ENCODE peak calls at places on chromosome 18, in six cellular contexts. W is H9, D is IMR-90, T is neuronal stem cell, G is H1, F is mesenchymal stem cell. M is an unnamed sample. For H3K9me3, the result is how much of the 10 kb centered on the place peaks cover.

GRCh38 chr18:37339701-37340215 is 225.8 kb downstream of the CELF4 start:
- DNase-seq in W (no peak), D (no peak), T (no peak), G (no peak), F (no peak), M (no peak)

GRCh38 chr18:39635966-39636365 is 2070.4 kb upstream of the CELF4 start:
- DNase-seq in W (no peak), D (no peak), T (no peak), G (no peak), F (no peak), M (no peak)

GRCh38 chr18:52077251-52077983 is 262.6 kb upstream of the DCC start:
- DNase-seq in W (no peak), D (no peak), T (no peak), G (no peak), F (no peak), M (no peak)

GRCh38 chr18:74478876-74479275 is 17.3 kb upstream of the CNDP2 start:
- DNase-seq in W (no peak), D (no peak), T (no peak), G (no peak), F (no peak), M (peak)

GRCh38 chr18:13570856-13571495 is 155.4 kb downstream of the FAM210A start:
- DNase-seq in W (no peak), D (peak), T (no peak), G (no peak), F (no peak), M (no peak)

GRCh38 chr18:32542221-32542798 is 71.6 kb upstream of the GAREM1 start:
- DNase-seq in W (no peak), D (peak), T (no peak), G (no peak), F (peak), M (peak)

GRCh38 chr18:3360211-3360610 is 89.8 kb upstream of the TGIF1 start:
- DNase-seq in W (peak), D (no peak), T (peak), G (peak), F (no peak), M (no peak)

GRCh38 chr18:77173274-77174030 is 40.9 kb upstream of the MBP start:
- DNase-seq in W (no peak), D (no peak), T (no peak), G (no peak), F (no peak), M (no peak)

GRCh38 chr18:68796936-68797690 is 767 bp upstream of the CCDC102B start:
- DNase-seq in W (no peak), D (peak), T (no peak), G (no peak), F (peak), M (no peak)

GRCh38 chr18:62757399-62758010 is 42.2 kb downstream of the PHLPP1 start:
- DNase-seq in W (no peak), D (no peak), T (no peak), G (no peak), F (no peak), M (no peak)

GRCh38 chr18:54149078-54149697 is 75.3 kb downstream of the MBD2 start:
- DNase-seq in W (no peak), D (peak), T (no peak), G (no peak), F (peak), M (peak)

GRCh38 chr18:75070235-75070624 is 138.7 kb downstream of the PTGR3 start:
- DNase-seq in W (no peak), D (no peak), T (no peak), G (no peak), F (no peak), M (no peak)

GRCh38 chr18:71036783-71037182 is 747.9 kb downstream of the SOCS6 start:
- DNase-seq in W (no peak), D (peak), T (no peak), G (no peak), F (no peak), M (peak)

GRCh38 chr18:30280861-30281470 is 761.6 kb downstream of the DSC3 start:
- DNase-seq in W (no peak), D (peak), T (peak), G (no peak), F (peak), M (peak)

GRCh38 chr18:54130177-54130576 is 94.3 kb downstream of the MBD2 start:
- DNase-seq in W (no peak), D (peak), T (no peak), G (no peak), F (no peak), M (no peak)

GRCh38 chr18:22109535-22109934 is 59.9 kb upstream of the GATA6 start:
- DNase-seq in W (no peak), D (no peak), T (no peak), G (no peak), F (no peak), M (no peak)

GRCh38 chr18:22113144-22113813 is 56.1 kb upstream of the GATA6 start:
- DNase-seq in W (no peak), D (no peak), T (no peak), G (no peak), F (no peak), M (no peak)

GRCh38 chr18:22114526-22115321 is 54.7 kb upstream of the GATA6 start:
- DNase-seq in W (no peak), D (no peak), T (no peak), G (no peak), F (no peak), M (peak)

GRCh38 chr18:22110482-22110924 is 58.9 kb upstream of the GATA6 start:
- DNase-seq in W (no peak), D (no peak), T (no peak), G (no peak), F (no peak), M (no peak)

DNA sequence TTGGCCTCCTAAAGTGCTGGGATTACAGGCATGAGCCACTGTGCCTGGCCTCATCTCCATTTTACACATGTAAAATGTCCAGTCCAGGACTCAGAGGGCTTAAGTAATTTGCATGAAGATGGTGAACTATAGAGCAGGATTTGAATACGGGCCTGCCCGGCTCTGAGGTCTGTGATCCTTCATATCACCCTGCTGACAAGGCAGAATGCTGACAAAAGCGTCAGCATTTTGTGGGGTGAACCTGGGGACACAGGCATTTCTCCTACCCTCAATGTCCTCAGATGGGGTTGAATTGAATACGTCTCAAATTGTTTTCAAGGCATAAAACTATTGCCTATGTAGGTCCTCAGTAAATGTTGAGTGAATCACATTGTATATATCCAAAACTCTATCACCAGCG is 57.2 kb upstream of the GATA6 start:
- DNase-seq in W (no peak), D (no peak), T (no peak), G (no peak), F (no peak), M (no peak)
- H2BK120ac ChIP-seq in W (no peak), D (no peak), T (no peak), G (no peak), F (no peak), M (no peak)

GRCh38 chr18:72325307-72325706 is 218.8 kb downstream of the CBLN2 start:
- DNase-seq in W (no peak), D (no peak), T (no peak), G (no peak), F (no peak), M (no peak)
- H3K9me3 ChIP-seq in W (under half), D (under half), T (under half), G (half or more), F (under half), M (under half)

GRCh38 chr18:812673-813404 is 797 bp upstream of the YES1 start:
- DNase-seq in W (peak), D (peak), T (no peak), G (peak), F (peak), M (peak)
- H4K8ac ChIP-seq in W (no peak), D (peak), T (no peak), G (peak), F (peak), M (peak)

GRCh38 chr18:5538541-5538940 is 5.3 kb downstream of the EPB41L3 start:
- DNase-seq in W (no peak), D (no peak), T (peak), G (no peak), F (no peak), M (no peak)

GRCh38 chr18:5543036-5543671 is 643 bp downstream of the EPB41L3 start:
- DNase-seq in W (peak), D (no peak), T (peak), G (peak), F (no peak), M (peak)

GRCh38 chr18:5543854-5544389 is at the start of gene EPB41L3:
- DNase-seq in W (peak), D (peak), T (no peak), G (peak), F (no peak), M (no peak)

GRCh38 chr18:5546660-5547059 is 2.9 kb upstream of the EPB41L3 start:
- DNase-seq in W (peak), D (peak), T (peak), G (no peak), F (no peak), M (peak)

DNA sequence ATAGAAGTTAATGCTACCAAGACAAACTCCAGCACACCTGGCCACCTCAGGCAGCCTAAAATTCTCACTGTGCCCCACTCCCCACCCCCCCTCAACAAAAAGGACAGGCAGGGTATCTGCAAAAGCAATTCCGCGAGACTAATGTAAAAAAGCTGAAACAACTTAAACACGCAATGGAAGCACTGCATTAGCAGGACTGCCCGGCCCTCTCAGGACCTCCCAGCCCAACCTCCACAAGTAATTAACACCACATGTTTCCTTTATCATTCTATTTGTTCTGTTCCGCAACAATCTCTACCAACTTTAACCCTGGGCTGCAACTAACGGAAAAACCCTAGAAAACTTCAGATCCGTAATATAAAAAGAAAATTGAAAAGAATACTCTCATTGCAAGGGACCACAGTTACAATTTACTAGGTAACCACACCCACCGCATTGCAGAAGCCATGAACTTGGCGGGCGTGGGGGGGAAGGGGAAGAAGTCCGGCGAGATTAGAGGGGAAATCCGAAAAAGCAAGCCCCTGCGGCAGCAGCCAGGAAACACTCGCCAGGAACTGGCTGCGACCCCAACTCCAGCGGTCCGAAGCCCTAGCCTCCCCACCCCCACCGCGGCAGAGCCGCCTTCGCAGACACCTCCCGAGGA is 1.3 kb downstream of the EPB41L3 start:
- DNase-seq in W (peak), D (peak), T (no peak), G (no peak), F (no peak), M (peak)
- H2BK120ac ChIP-seq in W (no peak), D (no peak), T (no peak), G (no peak), F (no peak), M (peak)

DNA sequence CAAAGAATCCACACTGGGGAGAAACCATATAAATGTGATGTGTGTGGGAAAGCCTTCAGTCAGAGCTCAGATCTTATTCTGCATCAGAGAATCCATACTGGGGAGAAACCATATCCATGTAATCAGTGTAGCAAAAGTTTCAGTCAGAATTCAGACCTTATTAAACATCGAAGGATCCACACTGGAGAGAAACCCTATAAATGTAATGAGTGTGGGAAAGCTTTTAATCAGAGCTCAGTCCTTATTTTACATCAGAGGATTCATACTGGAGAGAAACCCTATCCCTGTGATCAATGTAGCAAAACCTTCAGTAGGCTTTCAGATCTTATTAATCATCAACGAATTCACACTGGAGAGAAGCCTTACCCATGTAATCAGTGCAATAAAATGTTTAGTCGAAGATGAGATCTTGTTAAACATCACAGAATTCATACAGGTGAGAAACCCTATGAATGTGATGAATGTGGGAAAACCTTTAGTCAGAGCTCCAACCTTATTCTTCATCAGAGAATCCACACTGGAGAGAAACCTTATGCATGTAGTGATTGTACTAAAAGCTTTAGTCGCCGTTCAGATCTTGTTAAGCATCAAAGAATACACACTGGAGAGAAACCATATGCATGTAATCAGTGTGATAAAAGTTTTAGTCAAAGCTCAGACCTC is 16.7 kb upstream of the ZSCAN30 start:
- DNase-seq in W (no peak), D (no peak), T (no peak), G (no peak), F (peak), M (no peak)
- H3K9me3 ChIP-seq in W (under half), D (half or more), T (half or more), G (under half), F (half or more), M (under half)

GRCh38 chr18:50377061-50377798 is 2.4 kb downstream of the SKA1 start:
- DNase-seq in W (no peak), D (no peak), T (no peak), G (no peak), F (peak), M (peak)

GRCh38 chr18:50374753-50375391 is at the start of gene SKA1:
- DNase-seq in W (peak), D (peak), T (peak), G (peak), F (peak), M (peak)

GRCh38 chr18:50373531-50373930 is 1.3 kb upstream of the SKA1 start:
- DNase-seq in W (no peak), D (no peak), T (no peak), G (no peak), F (no peak), M (no peak)

GRCh38 chr18:50372743-50373142 is 2.1 kb upstream of the SKA1 start:
- DNase-seq in W (no peak), D (no peak), T (no peak), G (no peak), F (no peak), M (no peak)

GRCh38 chr18:50374170-50374752 is 585 bp upstream of the SKA1 start:
- DNase-seq in W (no peak), D (no peak), T (peak), G (no peak), F (no peak), M (no peak)
- H4K8ac ChIP-seq in W (no peak), D (peak), T (no peak), G (no peak), F (peak), M (peak)

GRCh38 chr18:24075731-24076130 is 61.2 kb downstream of the TTC39C start:
- DNase-seq in W (no peak), D (no peak), T (no peak), G (no peak), F (peak), M (no peak)

GRCh38 chr18:24073791-24074190 is 59.2 kb downstream of the TTC39C start:
- DNase-seq in W (no peak), D (no peak), T (no peak), G (no peak), F (no peak), M (peak)

GRCh38 chr18:24080861-24081260 is 58.0 kb upstream of the CABYR start:
- DNase-seq in W (no peak), D (no peak), T (no peak), G (no peak), F (no peak), M (no peak)

GRCh38 chr18:24076950-24077349 is 61.9 kb upstream of the CABYR start:
- DNase-seq in W (no peak), D (no peak), T (no peak), G (no peak), F (no peak), M (no peak)

GRCh38 chr18:24078391-24078790 is 60.5 kb upstream of the CABYR start:
- DNase-seq in W (no peak), D (no peak), T (no peak), G (no peak), F (no peak), M (no peak)
- H2BK120ac ChIP-seq in W (no peak), D (no peak), T (no peak), G (no peak), F (no peak), M (no peak)

GRCh38 chr18:44259610-44260009 is 421.1 kb upstream of the SETBP1 start:
- DNase-seq in W (no peak), D (no peak), T (no peak), G (no peak), F (no peak), M (no peak)
- H3K9me3 ChIP-seq in W (under half), D (under half), T (under half), G (under half), F (under half), M (under half)

DNA sequence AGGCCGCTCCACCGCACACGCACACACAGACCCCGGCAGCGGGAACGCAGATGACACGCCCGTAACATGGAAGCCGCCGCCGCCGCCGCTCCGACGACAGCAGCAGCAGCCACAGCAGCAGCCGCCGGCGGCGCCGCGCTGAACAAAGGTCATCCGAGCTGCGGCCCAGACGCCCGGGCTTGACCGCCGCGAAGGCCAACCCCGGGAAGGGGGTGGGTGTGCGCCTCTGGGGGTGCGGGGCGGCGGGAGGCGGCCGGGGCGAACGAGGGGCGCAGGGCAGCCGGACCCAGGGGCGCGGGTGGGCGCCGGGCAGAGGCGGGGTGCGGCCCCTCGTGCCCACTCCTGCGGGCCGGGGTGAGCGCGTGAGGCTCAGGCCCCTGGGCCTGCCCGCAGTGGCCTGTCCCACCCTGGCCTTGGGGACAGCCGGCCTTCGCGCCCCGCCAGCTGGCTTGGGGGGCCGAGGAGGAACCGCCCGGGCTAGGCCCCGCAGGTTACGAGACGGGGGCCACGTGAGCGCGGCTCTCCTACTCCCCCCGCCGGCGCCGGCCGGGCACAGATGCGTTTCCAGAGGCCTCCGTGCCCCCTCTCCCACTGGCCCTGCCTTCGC is 1.0 kb upstream of the ZNF532 start:
- DNase-seq in W (no peak), D (peak), T (peak), G (no peak), F (peak), M (peak)
- H4K8ac ChIP-seq in W (no peak), D (peak), T (peak), G (peak), F (peak), M (peak)

M was measured in trophoblast cell.